ENCODE peak calls at places on chromosomes 7 and 10, in nine cellular contexts. One of them, this sample, is unnamed.

GRCh38 chr10:7969623-7970022 is 84.9 kb upstream of the GATA3 start:
- DNase-seq in GM23248: no peak
- DNase-seq in heart right ventricle: no peak
- DNase-seq in brain microvascular endothelial cell: no peak
- DNase-seq in astrocyte of the spinal cord: no peak
- DNase-seq in skeletal muscle cell: no peak
- DNase-seq in neuronal stem cell: no peak
- DNase-seq in PC-3: no peak
- DNase-seq in fibroblast of pulmonary artery: peak
- DNase-seq in this sample: no peak

GRCh38 chr7:148485618-148486017 is 104.9 kb upstream of the C7orf33 start:
- DNase-seq in GM23248: no peak
- DNase-seq in heart right ventricle: no peak
- DNase-seq in brain microvascular endothelial cell: no peak
- DNase-seq in astrocyte of the spinal cord: peak
- DNase-seq in skeletal muscle cell: no peak
- DNase-seq in neuronal stem cell: no peak
- DNase-seq in PC-3: peak
- DNase-seq in fibroblast of pulmonary artery: no peak
- DNase-seq in this sample: no peak

GRCh38 chr7:1523838-1524237 is 6.7 kb upstream of the MAFK start:
- DNase-seq in GM23248: no peak
- DNase-seq in heart right ventricle: no peak
- DNase-seq in brain microvascular endothelial cell: no peak
- DNase-seq in astrocyte of the spinal cord: no peak
- DNase-seq in skeletal muscle cell: no peak
- DNase-seq in neuronal stem cell: no peak
- DNase-seq in PC-3: no peak
- DNase-seq in fibroblast of pulmonary artery: no peak
- DNase-seq in this sample: no peak

GRCh38 chr7:44867073-44867990 is 18.0 kb downstream of the PURB start:
- DNase-seq in GM23248: peak
- DNase-seq in heart right ventricle: no peak
- DNase-seq in brain microvascular endothelial cell: peak
- DNase-seq in astrocyte of the spinal cord: peak
- DNase-seq in skeletal muscle cell: peak
- DNase-seq in neuronal stem cell: no peak
- DNase-seq in PC-3: peak
- DNase-seq in fibroblast of pulmonary artery: peak
- DNase-seq in this sample: no peak

GRCh38 chr7:7495171-7495570 is 40.5 kb downstream of the COL28A1 start:
- DNase-seq in GM23248: no peak
- DNase-seq in heart right ventricle: no peak
- DNase-seq in brain microvascular endothelial cell: no peak
- DNase-seq in astrocyte of the spinal cord: no peak
- DNase-seq in skeletal muscle cell: no peak
- DNase-seq in neuronal stem cell: no peak
- DNase-seq in PC-3: no peak
- DNase-seq in fibroblast of pulmonary artery: no peak
- DNase-seq in this sample: no peak

GRCh38 chr7:129095258-129095657 is 40.3 kb upstream of the TNPO3 start:
- DNase-seq in GM23248: no peak
- DNase-seq in heart right ventricle: no peak
- DNase-seq in brain microvascular endothelial cell: no peak
- DNase-seq in astrocyte of the spinal cord: no peak
- DNase-seq in skeletal muscle cell: no peak
- DNase-seq in neuronal stem cell: no peak
- DNase-seq in PC-3: no peak
- DNase-seq in fibroblast of pulmonary artery: no peak
- DNase-seq in this sample: peak

GRCh38 chr7:88153378-88153777 is 66.5 kb downstream of the SRI start:
- DNase-seq in GM23248: no peak
- DNase-seq in heart right ventricle: no peak
- DNase-seq in brain microvascular endothelial cell: no peak
- DNase-seq in astrocyte of the spinal cord: no peak
- DNase-seq in skeletal muscle cell: no peak
- DNase-seq in neuronal stem cell: no peak
- DNase-seq in PC-3: no peak
- DNase-seq in fibroblast of pulmonary artery: no peak
- DNase-seq in this sample: no peak

GRCh38 chr10:31657471-31657844 is 271.2 kb downstream of the ARHGAP12 start:
- DNase-seq in GM23248: no peak
- DNase-seq in heart right ventricle: no peak
- DNase-seq in brain microvascular endothelial cell: no peak
- DNase-seq in astrocyte of the spinal cord: no peak
- DNase-seq in skeletal muscle cell: no peak
- DNase-seq in neuronal stem cell: no peak
- DNase-seq in PC-3: no peak
- DNase-seq in fibroblast of pulmonary artery: no peak
- DNase-seq in this sample: no peak

GRCh38 chr7:1431644-1432380 is 27.5 kb downstream of the MICALL2 start:
- DNase-seq in GM23248: no peak
- DNase-seq in heart right ventricle: no peak
- DNase-seq in brain microvascular endothelial cell: no peak
- DNase-seq in astrocyte of the spinal cord: no peak
- DNase-seq in skeletal muscle cell: no peak
- DNase-seq in neuronal stem cell: no peak
- DNase-seq in PC-3: peak
- DNase-seq in fibroblast of pulmonary artery: no peak
- DNase-seq in this sample: no peak

GRCh38 chr7:41252551-41252950 is 450.3 kb downstream of the INHBA start:
- DNase-seq in GM23248: no peak
- DNase-seq in heart right ventricle: no peak
- DNase-seq in brain microvascular endothelial cell: no peak
- DNase-seq in astrocyte of the spinal cord: no peak
- DNase-seq in skeletal muscle cell: no peak
- DNase-seq in neuronal stem cell: no peak
- DNase-seq in PC-3: no peak
- DNase-seq in fibroblast of pulmonary artery: no peak
- DNase-seq in this sample: no peak

GRCh38 chr7:50659329-50659965 is 94.2 kb upstream of the DDC start:
- DNase-seq in GM23248: no peak
- DNase-seq in heart right ventricle: no peak
- DNase-seq in brain microvascular endothelial cell: no peak
- DNase-seq in astrocyte of the spinal cord: no peak
- DNase-seq in skeletal muscle cell: no peak
- DNase-seq in neuronal stem cell: no peak
- DNase-seq in PC-3: no peak
- DNase-seq in fibroblast of pulmonary artery: no peak
- DNase-seq in this sample: no peak

GRCh38 chr10:112985701-112986510 is 35.9 kb downstream of the TCF7L2 start:
- DNase-seq in GM23248: peak
- DNase-seq in heart right ventricle: no peak
- DNase-seq in brain microvascular endothelial cell: peak
- DNase-seq in astrocyte of the spinal cord: peak
- DNase-seq in skeletal muscle cell: no peak
- DNase-seq in neuronal stem cell: no peak
- DNase-seq in PC-3: no peak
- DNase-seq in fibroblast of pulmonary artery: peak
- DNase-seq in this sample: no peak

GRCh38 chr7:2934984-2935740 is 91.1 kb upstream of the GNA12 start:
- DNase-seq in GM23248: no peak
- DNase-seq in heart right ventricle: no peak
- DNase-seq in brain microvascular endothelial cell: no peak
- DNase-seq in astrocyte of the spinal cord: no peak
- DNase-seq in skeletal muscle cell: no peak
- DNase-seq in neuronal stem cell: no peak
- DNase-seq in PC-3: no peak
- DNase-seq in fibroblast of pulmonary artery: no peak
- DNase-seq in this sample: no peak

GRCh38 chr7:153524070-153524601 is 528.1 kb upstream of the DPP6 start:
- DNase-seq in GM23248: no peak
- DNase-seq in heart right ventricle: peak
- DNase-seq in brain microvascular endothelial cell: no peak
- DNase-seq in astrocyte of the spinal cord: no peak
- DNase-seq in skeletal muscle cell: no peak
- DNase-seq in neuronal stem cell: peak
- DNase-seq in PC-3: no peak
- DNase-seq in fibroblast of pulmonary artery: no peak
- DNase-seq in this sample: no peak

GRCh38 chr10:59830601-59831259 is 75.6 kb downstream of the CCDC6 start:
- DNase-seq in GM23248: peak
- DNase-seq in heart right ventricle: no peak
- DNase-seq in brain microvascular endothelial cell: peak
- DNase-seq in astrocyte of the spinal cord: peak
- DNase-seq in skeletal muscle cell: peak
- DNase-seq in neuronal stem cell: peak
- DNase-seq in PC-3: peak
- DNase-seq in fibroblast of pulmonary artery: peak
- DNase-seq in this sample: no peak

GRCh38 chr7:93430917-93431588 is 143.5 kb downstream of the CALCR start:
- DNase-seq in GM23248: no peak
- DNase-seq in heart right ventricle: no peak
- DNase-seq in brain microvascular endothelial cell: no peak
- DNase-seq in astrocyte of the spinal cord: no peak
- DNase-seq in skeletal muscle cell: no peak
- DNase-seq in neuronal stem cell: no peak
- DNase-seq in PC-3: no peak
- DNase-seq in fibroblast of pulmonary artery: no peak
- DNase-seq in this sample: peak

GRCh38 chr10:996031-996430 is 7.8 kb downstream of the GTPBP4 start:
- DNase-seq in GM23248: no peak
- DNase-seq in heart right ventricle: no peak
- DNase-seq in brain microvascular endothelial cell: no peak
- DNase-seq in astrocyte of the spinal cord: no peak
- DNase-seq in skeletal muscle cell: no peak
- DNase-seq in neuronal stem cell: no peak
- DNase-seq in PC-3: no peak
- DNase-seq in fibroblast of pulmonary artery: no peak
- DNase-seq in this sample: no peak

GRCh38 chr7:150965273-150965830 is 12.8 kb downstream of the KCNH2 start:
- DNase-seq in GM23248: no peak
- DNase-seq in heart right ventricle: no peak
- DNase-seq in brain microvascular endothelial cell: no peak
- DNase-seq in astrocyte of the spinal cord: no peak
- DNase-seq in skeletal muscle cell: no peak
- DNase-seq in neuronal stem cell: no peak
- DNase-seq in PC-3: no peak
- DNase-seq in fibroblast of pulmonary artery: no peak
- DNase-seq in this sample: no peak

GRCh38 chr7:150968056-150968455 is 10.1 kb downstream of the KCNH2 start:
- DNase-seq in GM23248: no peak
- DNase-seq in heart right ventricle: no peak
- DNase-seq in brain microvascular endothelial cell: no peak
- DNase-seq in astrocyte of the spinal cord: no peak
- DNase-seq in skeletal muscle cell: no peak
- DNase-seq in neuronal stem cell: no peak
- DNase-seq in PC-3: no peak
- DNase-seq in fibroblast of pulmonary artery: no peak
- DNase-seq in this sample: no peak

GRCh38 chr7:150966002-150966401 is 12.1 kb downstream of the KCNH2 start:
- DNase-seq in GM23248: no peak
- DNase-seq in heart right ventricle: peak
- DNase-seq in brain microvascular endothelial cell: no peak
- DNase-seq in astrocyte of the spinal cord: no peak
- DNase-seq in skeletal muscle cell: no peak
- DNase-seq in neuronal stem cell: no peak
- DNase-seq in PC-3: no peak
- DNase-seq in fibroblast of pulmonary artery: no peak
- DNase-seq in this sample: no peak

GRCh38 chr7:150968698-150969482 is 9.2 kb downstream of the KCNH2 start:
- DNase-seq in GM23248: peak
- DNase-seq in heart right ventricle: no peak
- DNase-seq in brain microvascular endothelial cell: no peak
- DNase-seq in astrocyte of the spinal cord: no peak
- DNase-seq in skeletal muscle cell: no peak
- DNase-seq in neuronal stem cell: no peak
- DNase-seq in PC-3: no peak
- DNase-seq in fibroblast of pulmonary artery: no peak
- DNase-seq in this sample: no peak

GRCh38 chr7:150967332-150967731 is 10.8 kb downstream of the KCNH2 start:
- DNase-seq in GM23248: no peak
- DNase-seq in heart right ventricle: no peak
- DNase-seq in brain microvascular endothelial cell: no peak
- DNase-seq in astrocyte of the spinal cord: no peak
- DNase-seq in skeletal muscle cell: no peak
- DNase-seq in neuronal stem cell: no peak
- DNase-seq in PC-3: no peak
- DNase-seq in fibroblast of pulmonary artery: no peak
- DNase-seq in this sample: no peak
- H3K4me3 ChIP-seq in GM23248: no peak
- H3K4me3 ChIP-seq in heart right ventricle: no peak
- H3K4me3 ChIP-seq in brain microvascular endothelial cell: no peak
- H3K4me3 ChIP-seq in astrocyte of the spinal cord: no peak
- H3K4me3 ChIP-seq in skeletal muscle cell: no peak
- H3K4me3 ChIP-seq in neuronal stem cell: no peak
- H3K4me3 ChIP-seq in PC-3: no peak
- H3K4me3 ChIP-seq in fibroblast of pulmonary artery: no peak
- H3K4me3 ChIP-seq in this sample: no peak

GRCh38 chr7:32298403-32299132 is 191.6 kb downstream of the LSM5 start:
- DNase-seq in GM23248: peak
- DNase-seq in heart right ventricle: peak
- DNase-seq in brain microvascular endothelial cell: no peak
- DNase-seq in astrocyte of the spinal cord: no peak
- DNase-seq in skeletal muscle cell: no peak
- DNase-seq in neuronal stem cell: peak
- DNase-seq in PC-3: no peak
- DNase-seq in fibroblast of pulmonary artery: no peak
- DNase-seq in this sample: no peak
- H3K4me3 ChIP-seq in GM23248: peak
- H3K4me3 ChIP-seq in heart right ventricle: peak
- H3K4me3 ChIP-seq in brain microvascular endothelial cell: peak
- H3K4me3 ChIP-seq in astrocyte of the spinal cord: peak
- H3K4me3 ChIP-seq in skeletal muscle cell: peak
- H3K4me3 ChIP-seq in neuronal stem cell: peak
- H3K4me3 ChIP-seq in PC-3: no peak
- H3K4me3 ChIP-seq in fibroblast of pulmonary artery: peak
- H3K4me3 ChIP-seq in this sample: no peak

DNA sequence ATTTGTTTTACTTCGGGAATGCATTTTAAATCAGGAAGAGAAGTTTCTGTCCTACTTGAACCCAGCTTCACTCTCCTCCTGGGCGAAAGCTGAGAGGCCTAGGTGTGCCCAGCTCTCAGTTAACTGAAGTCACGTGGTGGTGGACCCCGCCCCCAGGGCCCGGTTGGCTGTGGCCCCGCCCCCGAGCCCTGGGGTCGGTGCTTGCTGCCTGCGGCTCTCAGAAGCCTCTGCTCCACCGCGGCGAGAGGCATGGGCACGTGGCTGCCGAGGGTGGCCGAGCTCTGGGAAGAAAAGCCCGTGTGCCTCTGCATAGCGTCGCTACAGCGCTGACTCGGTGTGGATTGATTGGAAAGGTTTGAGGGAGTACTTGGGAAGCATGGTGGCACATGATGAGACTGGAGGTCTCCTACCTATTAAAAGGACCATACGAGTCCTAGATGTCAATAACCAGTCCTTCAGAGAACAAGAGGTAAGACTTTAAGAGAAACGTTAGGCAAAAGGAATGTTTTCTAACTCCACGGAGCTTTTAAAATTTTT is 34.1 kb downstream of the NET1 start:
- DNase-seq in GM23248: peak
- DNase-seq in heart right ventricle: peak
- DNase-seq in brain microvascular endothelial cell: peak
- DNase-seq in astrocyte of the spinal cord: peak
- DNase-seq in skeletal muscle cell: peak
- DNase-seq in neuronal stem cell: peak
- DNase-seq in PC-3: peak
- DNase-seq in fibroblast of pulmonary artery: peak
- DNase-seq in this sample: peak
- H3K4me3 ChIP-seq in GM23248: peak
- H3K4me3 ChIP-seq in heart right ventricle: peak
- H3K4me3 ChIP-seq in brain microvascular endothelial cell: peak
- H3K4me3 ChIP-seq in astrocyte of the spinal cord: peak
- H3K4me3 ChIP-seq in skeletal muscle cell: peak
- H3K4me3 ChIP-seq in neuronal stem cell: peak
- H3K4me3 ChIP-seq in PC-3: peak
- H3K4me3 ChIP-seq in fibroblast of pulmonary artery: peak
- H3K4me3 ChIP-seq in this sample: peak

GRCh38 chr7:27106906-27107250 is 4.4 kb upstream of the HOXA2 start:
- DNase-seq in GM23248: no peak
- DNase-seq in heart right ventricle: no peak
- DNase-seq in brain microvascular endothelial cell: no peak
- DNase-seq in astrocyte of the spinal cord: peak
- DNase-seq in skeletal muscle cell: no peak
- DNase-seq in neuronal stem cell: no peak
- DNase-seq in PC-3: no peak
- DNase-seq in fibroblast of pulmonary artery: no peak
- DNase-seq in this sample: no peak
- H3K4me3 ChIP-seq in GM23248: no peak
- H3K4me3 ChIP-seq in heart right ventricle: peak
- H3K4me3 ChIP-seq in brain microvascular endothelial cell: no peak
- H3K4me3 ChIP-seq in astrocyte of the spinal cord: peak
- H3K4me3 ChIP-seq in skeletal muscle cell: no peak
- H3K4me3 ChIP-seq in neuronal stem cell: no peak
- H3K4me3 ChIP-seq in PC-3: no peak
- H3K4me3 ChIP-seq in fibroblast of pulmonary artery: no peak
- H3K4me3 ChIP-seq in this sample: no peak

This sample was measured in Jurkat, Clone E6-1.